ENCODE peak calls at places on chromosome 14, in nine cellular contexts. N is astrocyte of the cerebellum, G is brain microvascular endothelial cell, O is GM13977, X is IMR-90, T is upper lobe of right lung, D is mammary epithelial cell, J is colonic mucosa, A is cardiac muscle cell. K is an unnamed sample.

GRCh38 chr14:64671591-64671990 is 32.6 kb upstream of the PLEKHG3 start:
- DNase-seq in T (no peak), O (peak; percentile 69), D (peak; percentile 60), A (peak; percentile 84), X (peak; percentile 77), N (peak; percentile 58), G (peak; percentile 49), J (no peak), K (peak; percentile 58)

GRCh38 chr14:65551019-65551643 is 138.6 kb downstream of the FUT8 start:
- DNase-seq in X (no peak), G (no peak), O (no peak), N (no peak), T (no peak), A (no peak), J (no peak), D (no peak), K (no peak)

GRCh38 chr14:31118892-31119291 is 88.7 kb downstream of the HECTD1 start:
- DNase-seq in N (no peak), J (no peak), T (no peak), A (peak; percentile 36), G (peak; percentile 7), X (no peak), D (no peak), O (no peak), K (no peak)

GRCh38 chr14:88572117-88572516 is 9.3 kb downstream of the ZC3H14 start:
- DNase-seq in A (no peak), G (no peak), O (no peak), J (no peak), X (no peak), N (no peak), T (no peak), D (no peak), K (no peak)

GRCh38 chr14:63922696-63923421 is 70.1 kb downstream of the SYNE2 start:
- DNase-seq in X (peak; percentile 17), G (peak; percentile 57), D (peak; percentile 98), O (no peak), N (no peak), A (peak; percentile 92), T (no peak), J (peak; percentile 73), K (no peak)

GRCh38 chr14:67221248-67221981 is 19.8 kb upstream of the PALS1 start:
- DNase-seq in T (no peak), N (peak; percentile 66), D (peak; percentile 83), O (no peak), X (peak; percentile 80), J (no peak), G (peak; percentile 15), A (no peak), K (no peak)

GRCh38 chr14:38880643-38881567 is 222.1 kb downstream of the SEC23A start:
- DNase-seq in N (no peak), A (peak; percentile 21), O (no peak), X (no peak), G (no peak), T (no peak), D (no peak), J (no peak), K (no peak)

GRCh38 chr14:51465486-51465885 is 186.2 kb upstream of the FRMD6 start:
- DNase-seq in G (no peak), J (no peak), N (no peak), A (no peak), O (no peak), T (no peak), X (no peak), D (no peak), K (no peak)

GRCh38 chr14:99314623-99315022 is 42.6 kb upstream of the BCL11B start:
- DNase-seq in N (no peak), O (no peak), X (no peak), T (no peak), J (no peak), D (no peak), G (no peak), A (no peak), K (no peak)

GRCh38 chr14:59013672-59014298 is 174.7 kb upstream of the DAAM1 start:
- DNase-seq in X (peak; percentile 68), O (no peak), T (no peak), N (peak; percentile 3), J (no peak), D (peak; percentile 72), A (peak; percentile 43), G (peak; percentile 54), K (no peak)

GRCh38 chr14:95156765-95157194 is 549 bp downstream of the DICER1 start:
- DNase-seq in T (peak; percentile 83), D (peak; percentile 36), J (no peak), N (no peak), X (peak; percentile 19), O (no peak), A (peak; percentile 42), G (no peak), K (peak; percentile 43)

GRCh38 chr14:105536691-105537579 is 10.6 kb downstream of the TMEM121 start:
- DNase-seq in O (no peak), G (no peak), D (no peak), N (no peak), T (peak; percentile 44), X (no peak), A (no peak), J (no peak), K (no peak)

GRCh38 chr14:94888108-94888507 is 118.2 kb upstream of the GSC start:
- DNase-seq in O (no peak), A (no peak), G (no peak), J (peak; percentile 74), T (no peak), X (no peak), D (no peak), N (no peak), K (no peak)

GRCh38 chr14:64209428-64210165 is 84.6 kb downstream of the ESR2 start:
- DNase-seq in J (peak; percentile 34), T (peak; percentile 88), G (no peak), X (peak; percentile 71), D (no peak), N (no peak), A (peak; percentile 77), O (no peak), K (peak; percentile 31)

GRCh38 chr14:58805605-58806358 is 168.0 kb downstream of the DACT1 start:
- DNase-seq in A (peak; percentile 94), J (peak; percentile 37), T (no peak), N (peak; percentile 87), G (peak; percentile 69), O (no peak), X (peak; percentile 44), D (no peak), K (no peak)

GRCh38 chr14:83172363-83172762 is 1638.7 kb upstream of the SEL1L start:
- DNase-seq in J (no peak), X (peak; percentile 89), N (no peak), T (no peak), O (no peak), A (no peak), G (peak; percentile 12), D (no peak), K (no peak)

GRCh38 chr14:101233391-101233790 is 327.9 kb upstream of the DIO3 start:
- DNase-seq in A (no peak), J (no peak), N (no peak), T (no peak), G (no peak), D (no peak), O (no peak), X (no peak), K (no peak)

GRCh38 chr14:74495356-74495755 is 1.8 kb downstream of the ISCA2 start:
- DNase-seq in A (no peak), N (no peak), O (no peak), G (no peak), X (no peak), T (no peak), D (no peak), J (no peak), K (no peak)

GRCh38 chr14:74493343-74494261 is at the start of gene ISCA2:
- DNase-seq in T (peak; percentile 100), N (peak; percentile 98), D (peak; percentile 99), A (peak; percentile 100), O (peak; percentile 99), X (peak; percentile 99), J (peak; percentile 100), G (peak; percentile 99), K (peak; percentile 99)

GRCh38 chr14:74488788-74489397 is 4.2 kb downstream of the NPC2 start:
- DNase-seq in T (no peak), A (peak; percentile 68), X (peak; percentile 67), D (peak; percentile 54), O (no peak), J (no peak), N (peak; percentile 54), G (no peak), K (no peak)

GRCh38 chr14:74492413-74493342 is at the start of gene NPC2:
- DNase-seq in O (no peak), N (no peak), D (no peak), J (no peak), G (no peak), T (no peak), A (peak; percentile 27), X (no peak), K (no peak)

GRCh38 chr14:74491952-74492351 is 1.2 kb downstream of the NPC2 start:
- DNase-seq in D (peak; percentile 54), O (peak; percentile 55), G (no peak), X (peak; percentile 40), J (peak; percentile 37), N (no peak), A (peak; percentile 44), T (no peak), K (peak; percentile 56)
- TF ChIP-seq CTCF in D (peak; percentile 49), O (peak; percentile 57), G (peak; percentile 42), X (peak; percentile 39), J (no peak), N (peak; percentile 29), A (peak; percentile 27), T (peak; percentile 34), K (peak; percentile 25)

GRCh38 chr14:103230021-103230420 is 104.0 kb upstream of the EIF5 start:
- DNase-seq in J (no peak), T (peak; percentile 30), O (peak; percentile 14), X (no peak), G (no peak), D (no peak), A (no peak), N (no peak), K (peak; percentile 22)
- TF ChIP-seq CTCF in J (no peak), T (no peak), O (no peak), X (no peak), G (no peak), D (no peak), A (no peak), N (no peak), K (no peak)

GRCh38 chr14:54715244-54715643 is 148.3 kb downstream of the SAMD4A start:
- DNase-seq in A (peak; percentile 37), X (peak; percentile 53), J (no peak), D (peak; percentile 51), G (peak; percentile 18), N (no peak), O (no peak), T (no peak), K (no peak)
- TF ChIP-seq CTCF in A (peak; percentile 31), X (peak; percentile 33), J (no peak), D (peak; percentile 35), G (peak; percentile 41), N (peak; percentile 14), O (no peak), T (no peak), K (no peak)

GRCh38 chr14:21734457-21735074 is 60.9 kb upstream of the OR4E1 start:
- DNase-seq in N (peak; percentile 1), G (peak; percentile 34), J (peak; percentile 34), O (peak; percentile 33), D (peak; percentile 34), A (peak; percentile 58), T (no peak), X (peak; percentile 39), K (peak; percentile 29)
- TF ChIP-seq CTCF in N (peak; percentile 51), G (peak; percentile 42), J (peak; percentile 53), O (peak; percentile 63), D (peak; percentile 65), A (peak; percentile 51), T (peak; percentile 64), X (peak; percentile 51), K (peak; percentile 31)

GRCh38 chr14:73280903-73281302 is 43.6 kb downstream of the PAPLN start:
- DNase-seq in D (no peak), O (no peak), N (no peak), J (no peak), T (no peak), X (no peak), A (no peak), G (no peak), K (no peak)
- TF ChIP-seq CTCF in D (no peak), O (peak; percentile 10), N (no peak), J (no peak), T (no peak), X (peak; percentile 7), A (peak; percentile 15), G (no peak), K (no peak)

K was measured in GM20000.